ENCODE peak calls at places on chromosomes 12 and 14, in four cellular contexts. One of them, this sample, is unnamed.

GRCh38 chr14:104874571-104875411 is 9.7 kb downstream of the CEP170B start:
- DNase-seq in CD4-positive, alpha-beta memory T cell: no peak
- DNase-seq in stomach: no peak
- DNase-seq in colonic mucosa: no peak
- DNase-seq in this sample: no peak

GRCh38 chr14:104444159-104445030 is 135.2 kb upstream of the C14orf180 start:
- DNase-seq in CD4-positive, alpha-beta memory T cell: no peak
- DNase-seq in stomach: peak; percentile 11
- DNase-seq in colonic mucosa: peak; percentile 6
- DNase-seq in this sample: no peak

GRCh38 chr12:66345212-66345611 is 42.9 kb downstream of the HELB start:
- DNase-seq in CD4-positive, alpha-beta memory T cell: no peak
- DNase-seq in stomach: no peak
- DNase-seq in colonic mucosa: no peak
- DNase-seq in this sample: no peak

GRCh38 chr12:77133566-77133965 is 68.2 kb upstream of the E2F7 start:
- DNase-seq in CD4-positive, alpha-beta memory T cell: no peak
- DNase-seq in stomach: peak; percentile 34
- DNase-seq in colonic mucosa: peak; percentile 22
- DNase-seq in this sample: peak; percentile 61

GRCh38 chr14:68682166-68683103 is 110.4 kb downstream of the ZFP36L1 start:
- DNase-seq in CD4-positive, alpha-beta memory T cell: peak; percentile 18
- DNase-seq in stomach: no peak
- DNase-seq in colonic mucosa: peak; percentile 44
- DNase-seq in this sample: peak; percentile 93

GRCh38 chr12:46160081-46160980 is 108.5 kb downstream of the SLC38A1 start:
- DNase-seq in CD4-positive, alpha-beta memory T cell: no peak
- DNase-seq in stomach: no peak
- DNase-seq in colonic mucosa: no peak
- DNase-seq in this sample: no peak

GRCh38 chr14:77014004-77014604 is 14.4 kb downstream of the IRF2BPL start:
- DNase-seq in CD4-positive, alpha-beta memory T cell: no peak
- DNase-seq in stomach: peak; percentile 77
- DNase-seq in colonic mucosa: no peak
- DNase-seq in this sample: no peak

GRCh38 chr14:102295301-102295700 is 9.7 kb downstream of the MOK start:
- DNase-seq in CD4-positive, alpha-beta memory T cell: no peak
- DNase-seq in stomach: no peak
- DNase-seq in colonic mucosa: no peak
- DNase-seq in this sample: no peak

GRCh38 chr14:73397810-73398209 is 60.5 kb downstream of the NUMB start:
- DNase-seq in CD4-positive, alpha-beta memory T cell: no peak
- DNase-seq in stomach: no peak
- DNase-seq in colonic mucosa: no peak
- DNase-seq in this sample: no peak

GRCh38 chr14:83909507-83909906 is 1620.4 kb upstream of the FLRT2 start:
- DNase-seq in CD4-positive, alpha-beta memory T cell: no peak
- DNase-seq in stomach: no peak
- DNase-seq in colonic mucosa: no peak
- DNase-seq in this sample: peak; percentile 1

GRCh38 chr12:6167327-6168280 is 32.6 kb upstream of the CD9 start:
- DNase-seq in CD4-positive, alpha-beta memory T cell: no peak
- DNase-seq in stomach: peak; percentile 44
- DNase-seq in colonic mucosa: peak; percentile 36
- DNase-seq in this sample: peak; percentile 99

GRCh38 chr14:88492272-88493089 is 62.3 kb downstream of the PTPN21 start:
- DNase-seq in CD4-positive, alpha-beta memory T cell: peak; percentile 53
- DNase-seq in stomach: peak; percentile 72
- DNase-seq in colonic mucosa: peak; percentile 90
- DNase-seq in this sample: peak; percentile 83

GRCh38 chr14:75322746-75323145 is 44.1 kb downstream of the FOS start:
- DNase-seq in CD4-positive, alpha-beta memory T cell: no peak
- DNase-seq in stomach: no peak
- DNase-seq in colonic mucosa: no peak
- DNase-seq in this sample: no peak

GRCh38 chr12:101889216-101889752 is 11.9 kb downstream of the DRAM1 start:
- DNase-seq in CD4-positive, alpha-beta memory T cell: no peak
- DNase-seq in stomach: no peak
- DNase-seq in colonic mucosa: no peak
- DNase-seq in this sample: no peak

GRCh38 chr14:73850940-73851339 is 691 bp upstream of the PTGR2 start:
- DNase-seq in CD4-positive, alpha-beta memory T cell: no peak
- DNase-seq in stomach: no peak
- DNase-seq in colonic mucosa: no peak
- DNase-seq in this sample: no peak

GRCh38 chr14:100142073-100143040 is 17.1 kb downstream of the DEGS2 start:
- DNase-seq in CD4-positive, alpha-beta memory T cell: no peak
- DNase-seq in stomach: peak; percentile 88
- DNase-seq in colonic mucosa: peak; percentile 88
- DNase-seq in this sample: no peak

GRCh38 chr12:22802883-22803640 is 178.1 kb downstream of the ETNK1 start:
- DNase-seq in CD4-positive, alpha-beta memory T cell: no peak
- DNase-seq in stomach: no peak
- DNase-seq in colonic mucosa: no peak
- DNase-seq in this sample: no peak

GRCh38 chr14:60323199-60323891 is 74.3 kb downstream of the PPM1A start:
- DNase-seq in CD4-positive, alpha-beta memory T cell: no peak
- DNase-seq in stomach: no peak
- DNase-seq in colonic mucosa: no peak
- DNase-seq in this sample: no peak

GRCh38 chr12:47299586-47299985 is 219.8 kb upstream of the AMIGO2 start:
- DNase-seq in CD4-positive, alpha-beta memory T cell: no peak
- DNase-seq in stomach: no peak
- DNase-seq in colonic mucosa: no peak
- DNase-seq in this sample: no peak

GRCh38 chr12:74535536-74535935 is 2.1 kb upstream of the ATXN7L3B start:
- DNase-seq in CD4-positive, alpha-beta memory T cell: no peak
- DNase-seq in stomach: no peak
- DNase-seq in colonic mucosa: no peak
- DNase-seq in this sample: no peak

GRCh38 chr14:102503576-102504224 is 5.9 kb downstream of the ANKRD9 start:
- DNase-seq in CD4-positive, alpha-beta memory T cell: no peak
- DNase-seq in stomach: no peak
- DNase-seq in colonic mucosa: no peak
- DNase-seq in this sample: no peak

GRCh38 chr12:16946691-16947090 is 340.7 kb upstream of the LMO3 start:
- DNase-seq in CD4-positive, alpha-beta memory T cell: no peak
- DNase-seq in stomach: no peak
- DNase-seq in colonic mucosa: no peak
- DNase-seq in this sample: no peak

GRCh38 chr12:42854208-42854607 is 264.7 kb upstream of the PRICKLE1 start:
- DNase-seq in CD4-positive, alpha-beta memory T cell: no peak
- DNase-seq in stomach: no peak
- DNase-seq in colonic mucosa: no peak
- DNase-seq in this sample: no peak

GRCh38 chr14:96597680-96598079 is 95.5 kb downstream of the PAPOLA start:
- DNase-seq in CD4-positive, alpha-beta memory T cell: no peak
- DNase-seq in stomach: no peak
- DNase-seq in colonic mucosa: no peak
- DNase-seq in this sample: no peak

DNA sequence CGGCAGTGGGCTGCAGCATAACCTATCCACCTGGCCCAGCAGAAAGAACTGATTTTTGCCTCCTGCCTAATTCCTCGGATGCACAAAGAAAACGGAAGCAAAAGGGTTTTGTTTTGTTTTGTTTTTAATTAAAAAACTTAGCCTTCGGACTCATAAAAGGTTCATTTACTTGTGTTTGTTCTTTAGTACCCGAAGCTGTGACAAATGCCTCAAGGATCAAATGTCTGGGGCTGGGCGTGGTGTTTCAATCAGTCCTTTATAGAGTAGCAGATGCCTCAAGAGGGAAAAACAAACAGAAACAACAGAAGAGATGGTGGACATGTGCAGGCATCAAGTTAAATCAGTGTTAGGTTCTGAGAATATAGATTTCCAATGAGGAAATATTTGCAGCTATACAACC is 1.6 kb upstream of the WIF1 start:
- DNase-seq in CD4-positive, alpha-beta memory T cell: no peak
- DNase-seq in stomach: no peak
- DNase-seq in colonic mucosa: no peak
- DNase-seq in this sample: no peak
- H3K27ac ChIP-seq in CD4-positive, alpha-beta memory T cell: no peak overlapping the region
- H3K27ac ChIP-seq in stomach: no peak overlapping the region
- H3K27ac ChIP-seq in colonic mucosa: no peak overlapping the region
- H3K27ac ChIP-seq in this sample: no peak overlapping the region

DNA sequence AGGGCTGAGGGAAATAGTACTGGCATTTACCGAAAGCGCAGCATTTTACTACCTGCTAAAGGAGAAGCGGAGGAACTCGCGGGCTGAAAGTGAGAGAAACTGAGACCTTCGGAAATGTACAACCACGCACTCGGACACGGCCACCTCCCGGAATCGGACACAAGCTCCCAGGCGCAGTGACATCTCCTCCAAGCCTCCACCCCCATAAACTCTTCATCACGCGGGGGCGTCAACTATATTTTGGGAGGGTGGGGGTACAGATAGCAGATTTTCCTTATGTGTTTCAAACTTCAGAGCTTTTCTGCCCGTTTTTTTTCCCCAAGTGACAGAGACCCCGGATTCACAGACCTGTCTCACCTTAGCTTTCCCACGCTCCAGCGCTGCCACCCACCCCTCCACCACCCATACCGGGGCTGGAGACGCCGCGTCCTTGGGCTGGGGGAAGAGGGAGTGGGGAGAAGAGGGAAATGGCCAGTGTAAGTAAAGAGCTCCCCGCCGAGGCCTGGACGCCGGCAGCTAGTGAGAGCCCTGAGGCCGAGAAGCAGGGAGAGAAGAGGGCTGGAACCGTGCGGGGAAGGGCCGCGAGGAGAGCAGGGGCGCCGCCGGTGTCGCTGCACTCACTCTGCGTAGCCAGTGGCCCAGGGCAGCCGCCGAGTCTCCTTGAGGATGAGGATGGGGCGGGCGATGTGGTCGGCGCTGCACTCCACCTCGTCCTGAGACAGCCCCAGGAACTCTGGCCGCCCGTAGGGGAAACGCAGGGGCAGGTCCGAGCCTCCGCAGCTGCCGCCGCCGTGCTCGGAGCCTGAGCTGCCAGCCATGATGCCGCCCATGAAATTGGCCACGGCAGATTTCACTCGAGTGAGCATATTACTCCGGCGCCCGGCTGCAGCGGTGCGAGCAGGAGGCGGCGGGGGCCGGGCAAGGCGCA is 815 bp downstream of the PPM1H start:
- DNase-seq in CD4-positive, alpha-beta memory T cell: peak; percentile 0
- DNase-seq in stomach: peak; percentile 52
- DNase-seq in colonic mucosa: peak; percentile 44
- DNase-seq in this sample: peak; percentile 15
- H3K27me3 ChIP-seq in CD4-positive, alpha-beta memory T cell: peaks cover 12% of the 10 kb centered on the region
- H3K27me3 ChIP-seq in stomach: peaks cover 8% of the 10 kb centered on the region
- H3K27me3 ChIP-seq in colonic mucosa: no peaks in the 10 kb centered on the region
- H3K27me3 ChIP-seq in this sample: no peaks in the 10 kb centered on the region

GRCh38 chr12:2616763-2617162 is 178.0 kb upstream of the FKBP4 start:
- DNase-seq in CD4-positive, alpha-beta memory T cell: no peak
- DNase-seq in stomach: no peak
- DNase-seq in colonic mucosa: no peak
- DNase-seq in this sample: no peak
- H3K27ac ChIP-seq in CD4-positive, alpha-beta memory T cell: no peak overlapping the region
- H3K27ac ChIP-seq in stomach: no peak overlapping the region
- H3K27ac ChIP-seq in colonic mucosa: no peak overlapping the region
- H3K27ac ChIP-seq in this sample: no peak overlapping the region

GRCh38 chr14:93716002-93716401 is 72.3 kb downstream of the PRIMA1 start:
- DNase-seq in CD4-positive, alpha-beta memory T cell: no peak
- DNase-seq in stomach: no peak
- DNase-seq in colonic mucosa: peak; percentile 10
- DNase-seq in this sample: no peak
- H3K27me3 ChIP-seq in CD4-positive, alpha-beta memory T cell: no peaks in the 10 kb centered on the region
- H3K27me3 ChIP-seq in stomach: peaks cover 5% of the 10 kb centered on the region
- H3K27me3 ChIP-seq in colonic mucosa: no peaks in the 10 kb centered on the region
- H3K27me3 ChIP-seq in this sample: no peaks in the 10 kb centered on the region

DNA sequence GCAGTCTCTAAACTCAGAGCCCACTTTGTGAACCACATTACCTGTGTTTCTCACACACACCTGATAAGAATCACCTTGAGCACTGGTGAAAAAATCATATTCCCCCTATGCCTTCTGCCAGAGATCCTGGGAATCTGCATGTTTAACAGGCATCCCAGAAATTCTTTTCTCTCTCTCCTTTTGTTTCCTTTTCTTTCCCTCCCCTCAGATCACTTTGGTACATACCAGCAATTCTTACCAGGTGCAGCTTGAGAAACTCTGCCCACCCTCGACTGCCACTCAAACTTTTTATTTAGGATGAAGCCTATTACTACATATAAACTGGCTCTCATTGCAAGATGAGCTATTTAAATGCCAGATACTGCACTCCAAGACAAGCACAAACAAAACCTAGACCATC is 36.0 kb downstream of the HECTD4 start:
- DNase-seq in CD4-positive, alpha-beta memory T cell: no peak
- DNase-seq in stomach: no peak
- DNase-seq in colonic mucosa: no peak
- DNase-seq in this sample: no peak
- H3K27ac ChIP-seq in CD4-positive, alpha-beta memory T cell: no peak overlapping the region
- H3K27ac ChIP-seq in stomach: no peak overlapping the region
- H3K27ac ChIP-seq in colonic mucosa: no peak overlapping the region
- H3K27ac ChIP-seq in this sample: no peak overlapping the region

GRCh38 chr14:28755930-28756895 is 10.4 kb upstream of the FOXG1 start:
- DNase-seq in CD4-positive, alpha-beta memory T cell: no peak
- DNase-seq in stomach: no peak
- DNase-seq in colonic mucosa: no peak
- DNase-seq in this sample: no peak

GRCh38 chr14:28755198-28755794 is 11.3 kb upstream of the FOXG1 start:
- DNase-seq in CD4-positive, alpha-beta memory T cell: no peak
- DNase-seq in stomach: no peak
- DNase-seq in colonic mucosa: no peak
- DNase-seq in this sample: no peak

GRCh38 chr14:28758253-28758915 is 8.2 kb upstream of the FOXG1 start:
- DNase-seq in CD4-positive, alpha-beta memory T cell: no peak
- DNase-seq in stomach: no peak
- DNase-seq in colonic mucosa: no peak
- DNase-seq in this sample: no peak

GRCh38 chr14:28757790-28758189 is 8.8 kb upstream of the FOXG1 start:
- DNase-seq in CD4-positive, alpha-beta memory T cell: no peak
- DNase-seq in stomach: no peak
- DNase-seq in colonic mucosa: no peak
- DNase-seq in this sample: no peak

DNA sequence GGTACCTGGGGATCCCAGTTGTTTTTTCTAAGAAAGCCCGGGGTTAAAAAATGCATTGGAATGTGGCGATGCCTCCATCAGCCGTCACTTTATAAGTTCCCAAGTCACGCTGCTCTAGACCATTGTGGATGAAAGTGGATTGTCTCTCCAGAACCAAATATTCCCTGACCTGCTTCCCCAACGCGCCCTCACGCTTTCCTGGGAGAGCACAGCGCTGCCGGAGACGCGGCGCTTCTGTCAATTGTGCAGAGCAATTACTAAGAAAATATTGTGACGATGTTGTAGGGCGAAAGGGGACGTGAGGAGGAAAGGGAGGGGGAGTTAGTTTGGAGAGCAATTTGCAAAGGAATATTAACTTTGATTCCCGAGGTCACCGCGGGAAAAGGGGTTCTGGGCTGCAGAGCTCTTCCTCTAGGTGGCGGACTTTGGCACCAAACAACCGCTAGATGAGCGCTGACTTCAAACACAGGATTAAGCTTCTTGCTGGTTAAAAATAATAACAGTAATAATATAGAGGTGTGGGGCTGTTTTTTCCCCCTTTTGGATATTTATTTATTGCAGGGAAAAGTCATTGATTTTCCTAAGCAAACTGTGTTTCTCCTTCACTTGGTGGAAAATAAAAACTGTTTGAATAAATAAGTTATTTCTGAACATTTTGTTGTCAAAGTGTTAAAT is 9.6 kb upstream of the FOXG1 start:
- DNase-seq in CD4-positive, alpha-beta memory T cell: no peak
- DNase-seq in stomach: no peak
- DNase-seq in colonic mucosa: no peak
- DNase-seq in this sample: peak; percentile 14
- H3K27me3 ChIP-seq in CD4-positive, alpha-beta memory T cell: peaks cover 10% of the 10 kb centered on the region
- H3K27me3 ChIP-seq in stomach: peaks cover 75% of the 10 kb centered on the region
- H3K27me3 ChIP-seq in colonic mucosa: peaks cover 52% of the 10 kb centered on the region
- H3K27me3 ChIP-seq in this sample: peaks cover 40% of the 10 kb centered on the region